ENCODE peak calls at places on chromosome 10, in seven cellular contexts. One of them, this sample, is unnamed.
A peak's percentile ranks its signal among the peaks of the same experiment; 100 is the strongest.

GRCh38 chr10:3533296-3533695 is 251.7 kb downstream of the KLF6 start:
- DNase-seq in retinal pigment epithelial cell: no peak
- DNase-seq in pancreas: no peak
- DNase-seq in adrenal gland: no peak
- DNase-seq in AG09309: no peak
- DNase-seq in HCT116: no peak
- DNase-seq in foreskin fibroblast: no peak
- DNase-seq in this sample: no peak

GRCh38 chr10:99161194-99161593 is 74.5 kb downstream of the HPSE2 start:
- DNase-seq in retinal pigment epithelial cell: no peak
- DNase-seq in pancreas: no peak
- DNase-seq in adrenal gland: no peak
- DNase-seq in AG09309: no peak
- DNase-seq in HCT116: no peak
- DNase-seq in foreskin fibroblast: no peak
- DNase-seq in this sample: no peak

GRCh38 chr10:99331207-99331803 is 2.1 kb downstream of the CNNM1 start:
- DNase-seq in retinal pigment epithelial cell: no peak
- DNase-seq in pancreas: no peak
- DNase-seq in adrenal gland: no peak
- DNase-seq in AG09309: no peak
- DNase-seq in HCT116: no peak
- DNase-seq in foreskin fibroblast: peak; percentile 68
- DNase-seq in this sample: no peak

GRCh38 chr10:93160829-93161228 is 87.1 kb downstream of the CYP26A1 start:
- DNase-seq in retinal pigment epithelial cell: no peak
- DNase-seq in pancreas: no peak
- DNase-seq in adrenal gland: peak; percentile 25
- DNase-seq in AG09309: peak; percentile 86
- DNase-seq in HCT116: no peak
- DNase-seq in foreskin fibroblast: peak; percentile 46
- DNase-seq in this sample: no peak

GRCh38 chr10:72906446-72906845 is 12.9 kb downstream of the OIT3 start:
- DNase-seq in retinal pigment epithelial cell: no peak
- DNase-seq in pancreas: no peak
- DNase-seq in adrenal gland: no peak
- DNase-seq in AG09309: no peak
- DNase-seq in HCT116: no peak
- DNase-seq in foreskin fibroblast: no peak
- DNase-seq in this sample: no peak

GRCh38 chr10:36038316-36038715 is 396.2 kb upstream of the FZD8 start:
- DNase-seq in retinal pigment epithelial cell: no peak
- DNase-seq in pancreas: no peak
- DNase-seq in adrenal gland: no peak
- DNase-seq in AG09309: no peak
- DNase-seq in HCT116: no peak
- DNase-seq in foreskin fibroblast: no peak
- DNase-seq in this sample: no peak

GRCh38 chr10:99870051-99870730 is 87.8 kb downstream of the ABCC2 start:
- DNase-seq in retinal pigment epithelial cell: no peak
- DNase-seq in pancreas: no peak
- DNase-seq in adrenal gland: no peak
- DNase-seq in AG09309: no peak
- DNase-seq in HCT116: no peak
- DNase-seq in foreskin fibroblast: no peak
- DNase-seq in this sample: no peak

GRCh38 chr10:114245128-114245791 is 6.2 kb downstream of the VWA2 start:
- DNase-seq in retinal pigment epithelial cell: no peak
- DNase-seq in pancreas: no peak
- DNase-seq in adrenal gland: no peak
- DNase-seq in AG09309: no peak
- DNase-seq in HCT116: no peak
- DNase-seq in foreskin fibroblast: no peak
- DNase-seq in this sample: no peak

GRCh38 chr10:110862961-110863360 is 8.8 kb upstream of the PDCD4 start:
- DNase-seq in retinal pigment epithelial cell: no peak
- DNase-seq in pancreas: no peak
- DNase-seq in adrenal gland: no peak
- DNase-seq in AG09309: no peak
- DNase-seq in HCT116: no peak
- DNase-seq in foreskin fibroblast: no peak
- DNase-seq in this sample: no peak

GRCh38 chr10:17742918-17743317 is 9.1 kb upstream of the TMEM236 start:
- DNase-seq in retinal pigment epithelial cell: no peak
- DNase-seq in pancreas: no peak
- DNase-seq in adrenal gland: peak; percentile 57
- DNase-seq in AG09309: no peak
- DNase-seq in HCT116: peak; percentile 49
- DNase-seq in foreskin fibroblast: peak; percentile 74
- DNase-seq in this sample: peak; percentile 72

GRCh38 chr10:53134050-53134449 is 361.5 kb upstream of the MBL2 start:
- DNase-seq in retinal pigment epithelial cell: no peak
- DNase-seq in pancreas: no peak
- DNase-seq in adrenal gland: no peak
- DNase-seq in AG09309: no peak
- DNase-seq in HCT116: no peak
- DNase-seq in foreskin fibroblast: no peak
- DNase-seq in this sample: no peak

GRCh38 chr10:33129181-33129928 is 171.3 kb upstream of the ITGB1 start:
- DNase-seq in retinal pigment epithelial cell: no peak
- DNase-seq in pancreas: no peak
- DNase-seq in adrenal gland: peak; percentile 31
- DNase-seq in AG09309: peak; percentile 97
- DNase-seq in HCT116: no peak
- DNase-seq in foreskin fibroblast: peak; percentile 94
- DNase-seq in this sample: no peak

GRCh38 chr10:78458983-78459638 is 425.4 kb downstream of the RPS24 start:
- DNase-seq in retinal pigment epithelial cell: no peak
- DNase-seq in pancreas: no peak
- DNase-seq in adrenal gland: peak; percentile 54
- DNase-seq in AG09309: peak; percentile 35
- DNase-seq in HCT116: no peak
- DNase-seq in foreskin fibroblast: peak; percentile 65
- DNase-seq in this sample: no peak

GRCh38 chr10:17077251-17077904 is 52.2 kb downstream of the CUBN start:
- DNase-seq in retinal pigment epithelial cell: no peak
- DNase-seq in pancreas: no peak
- DNase-seq in adrenal gland: no peak
- DNase-seq in AG09309: no peak
- DNase-seq in HCT116: no peak
- DNase-seq in foreskin fibroblast: peak; percentile 83
- DNase-seq in this sample: no peak

GRCh38 chr10:44479306-44479705 is 94.4 kb upstream of the CXCL12 start:
- DNase-seq in retinal pigment epithelial cell: no peak
- DNase-seq in pancreas: no peak
- DNase-seq in adrenal gland: no peak
- DNase-seq in AG09309: no peak
- DNase-seq in HCT116: no peak
- DNase-seq in foreskin fibroblast: no peak
- DNase-seq in this sample: no peak

GRCh38 chr10:123134915-123135414 is 805 bp upstream of the HMX3 start:
- DNase-seq in retinal pigment epithelial cell: no peak
- DNase-seq in pancreas: peak; percentile 64
- DNase-seq in adrenal gland: no peak
- DNase-seq in AG09309: no peak
- DNase-seq in HCT116: no peak
- DNase-seq in foreskin fibroblast: no peak
- DNase-seq in this sample: peak; percentile 44

GRCh38 chr10:79068203-79068561 is 584 bp upstream of the ZMIZ1 start:
- DNase-seq in retinal pigment epithelial cell: no peak
- DNase-seq in pancreas: peak; percentile 78
- DNase-seq in adrenal gland: peak; percentile 46
- DNase-seq in AG09309: no peak
- DNase-seq in HCT116: no peak
- DNase-seq in foreskin fibroblast: peak; percentile 39
- DNase-seq in this sample: no peak

GRCh38 chr10:110876788-110877187 is 5.1 kb downstream of the PDCD4 start:
- DNase-seq in retinal pigment epithelial cell: no peak
- DNase-seq in pancreas: no peak
- DNase-seq in adrenal gland: no peak
- DNase-seq in AG09309: no peak
- DNase-seq in HCT116: no peak
- DNase-seq in foreskin fibroblast: no peak
- DNase-seq in this sample: no peak

GRCh38 chr10:99329891-99330674 is 927 bp downstream of the CNNM1 start:
- DNase-seq in retinal pigment epithelial cell: no peak
- DNase-seq in pancreas: peak; percentile 88
- DNase-seq in adrenal gland: peak; percentile 22
- DNase-seq in AG09309: no peak
- DNase-seq in HCT116: no peak
- DNase-seq in foreskin fibroblast: peak; percentile 72
- DNase-seq in this sample: peak; percentile 56

GRCh38 chr10:110399163-110400094 is 94.7 kb upstream of the SMNDC1 start:
- DNase-seq in retinal pigment epithelial cell: peak; percentile 98
- DNase-seq in pancreas: no peak
- DNase-seq in adrenal gland: peak; percentile 61
- DNase-seq in AG09309: peak; percentile 94
- DNase-seq in HCT116: peak; percentile 95
- DNase-seq in foreskin fibroblast: peak; percentile 98
- DNase-seq in this sample: no peak

GRCh38 chr10:71590786-71591350 is 128.7 kb downstream of the C10orf105 start:
- DNase-seq in retinal pigment epithelial cell: no peak
- DNase-seq in pancreas: no peak
- DNase-seq in adrenal gland: no peak
- DNase-seq in AG09309: no peak
- DNase-seq in HCT116: no peak
- DNase-seq in foreskin fibroblast: no peak
- DNase-seq in this sample: no peak

GRCh38 chr10:108204528-108205313 is 1040.2 kb upstream of the SORCS1 start:
- DNase-seq in retinal pigment epithelial cell: no peak
- DNase-seq in pancreas: no peak
- DNase-seq in adrenal gland: no peak
- DNase-seq in AG09309: no peak
- DNase-seq in HCT116: no peak
- DNase-seq in foreskin fibroblast: peak; percentile 26
- DNase-seq in this sample: peak; percentile 37

GRCh38 chr10:16063350-16063749 is 203.0 kb upstream of the MINDY3 start:
- DNase-seq in retinal pigment epithelial cell: no peak
- DNase-seq in pancreas: no peak
- DNase-seq in adrenal gland: no peak
- DNase-seq in AG09309: no peak
- DNase-seq in HCT116: no peak
- DNase-seq in foreskin fibroblast: no peak
- DNase-seq in this sample: no peak

GRCh38 chr10:23172846-23173548 is 19.1 kb upstream of the PTF1A start:
- DNase-seq in retinal pigment epithelial cell: no peak
- DNase-seq in pancreas: peak; percentile 83
- DNase-seq in adrenal gland: no peak
- DNase-seq in AG09309: no peak
- DNase-seq in HCT116: no peak
- DNase-seq in foreskin fibroblast: no peak
- DNase-seq in this sample: peak; percentile 57

GRCh38 chr10:111481271-111482073 is 404.6 kb downstream of the ADRA2A start:
- DNase-seq in retinal pigment epithelial cell: no peak
- DNase-seq in pancreas: no peak
- DNase-seq in adrenal gland: no peak
- DNase-seq in AG09309: no peak
- DNase-seq in HCT116: no peak
- DNase-seq in foreskin fibroblast: no peak
- DNase-seq in this sample: no peak

GRCh38 chr10:810351-810846 is 120.9 kb upstream of the DIP2C start:
- DNase-seq in retinal pigment epithelial cell: no peak
- DNase-seq in pancreas: no peak
- DNase-seq in adrenal gland: no peak
- DNase-seq in AG09309: no peak
- DNase-seq in HCT116: no peak
- DNase-seq in foreskin fibroblast: no peak
- DNase-seq in this sample: no peak
- TF ChIP-seq CTCF in retinal pigment epithelial cell: peak; percentile 49
- TF ChIP-seq CTCF in pancreas: no peak
- TF ChIP-seq CTCF in adrenal gland: no peak
- TF ChIP-seq CTCF in AG09309: peak; percentile 25
- TF ChIP-seq CTCF in HCT116: no peak
- TF ChIP-seq CTCF in foreskin fibroblast: peak; percentile 17
- TF ChIP-seq CTCF in this sample: no peak

DNA sequence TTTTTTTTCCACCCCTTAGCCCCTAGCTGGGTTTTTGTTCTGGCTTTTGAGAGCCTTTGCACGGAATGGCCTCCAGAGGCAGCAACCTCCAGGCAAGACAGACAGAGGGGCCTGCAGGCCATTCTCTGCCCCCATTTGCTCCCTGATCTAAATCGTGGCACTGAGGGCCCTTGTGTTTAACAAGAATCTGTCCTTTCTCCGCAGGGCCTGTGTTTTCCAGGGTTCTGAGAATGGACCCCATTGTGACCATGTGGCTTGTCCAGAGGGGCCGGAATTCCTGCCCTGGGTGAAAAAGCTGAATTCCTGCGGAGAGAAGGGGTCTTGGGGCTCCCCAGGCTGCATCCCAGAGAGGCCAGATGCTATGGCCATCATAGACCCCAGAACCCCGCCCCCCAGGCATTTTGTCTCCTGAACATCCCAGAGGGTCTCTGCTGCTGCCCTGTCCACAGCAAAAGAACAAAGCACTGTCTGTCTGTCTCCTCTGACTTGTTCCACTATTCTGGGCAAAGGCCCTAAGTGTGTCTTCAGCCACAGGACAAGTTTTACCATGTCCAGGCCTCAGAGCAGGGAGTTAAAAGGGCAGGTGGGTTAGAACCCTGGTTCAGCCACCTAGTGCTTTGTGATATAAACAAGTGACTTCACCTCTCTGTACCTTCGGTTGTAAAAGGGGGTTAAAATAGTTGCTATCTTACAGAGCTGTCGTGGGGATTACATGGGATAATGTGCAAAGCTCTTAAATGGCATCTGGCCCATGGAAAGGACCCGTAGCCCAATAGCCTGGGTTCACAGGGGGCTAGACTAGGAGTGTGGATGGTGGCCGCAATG is 155.6 kb downstream of the SH3PXD2A start:
- DNase-seq in retinal pigment epithelial cell: no peak
- DNase-seq in pancreas: no peak
- DNase-seq in adrenal gland: no peak
- DNase-seq in AG09309: no peak
- DNase-seq in HCT116: no peak
- DNase-seq in foreskin fibroblast: no peak
- DNase-seq in this sample: no peak
- TF ChIP-seq CTCF in retinal pigment epithelial cell: peak; percentile 18
- TF ChIP-seq CTCF in pancreas: no peak
- TF ChIP-seq CTCF in adrenal gland: no peak
- TF ChIP-seq CTCF in AG09309: peak; percentile 7
- TF ChIP-seq CTCF in HCT116: no peak
- TF ChIP-seq CTCF in foreskin fibroblast: no peak
- TF ChIP-seq CTCF in this sample: peak; percentile 14

DNA sequence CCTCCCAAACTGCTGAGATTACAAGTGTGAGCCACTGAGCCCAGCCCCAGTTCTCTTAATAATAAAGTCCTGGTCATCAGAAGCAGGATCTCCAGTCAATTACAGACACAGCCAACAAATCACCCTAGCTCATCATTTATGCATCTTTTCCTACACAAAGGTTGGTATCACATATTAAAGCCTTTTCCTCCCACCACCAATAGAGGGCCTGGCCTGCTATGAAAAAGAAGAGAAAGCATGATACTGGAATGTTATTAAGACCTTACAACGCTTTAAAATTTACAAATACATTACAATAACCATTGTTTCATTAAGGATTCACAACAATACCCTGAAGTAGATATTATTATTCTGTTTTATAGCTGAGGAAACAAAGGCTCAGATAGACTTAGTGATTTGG is 25.9 kb downstream of the VAX1 start:
- DNase-seq in retinal pigment epithelial cell: no peak
- DNase-seq in pancreas: no peak
- DNase-seq in adrenal gland: no peak
- DNase-seq in AG09309: no peak
- DNase-seq in HCT116: peak; percentile 15
- DNase-seq in foreskin fibroblast: no peak
- DNase-seq in this sample: no peak
- TF ChIP-seq CTCF in retinal pigment epithelial cell: peak; percentile 65
- TF ChIP-seq CTCF in pancreas: no peak
- TF ChIP-seq CTCF in adrenal gland: no peak
- TF ChIP-seq CTCF in AG09309: peak; percentile 51
- TF ChIP-seq CTCF in HCT116: peak; percentile 50
- TF ChIP-seq CTCF in foreskin fibroblast: peak; percentile 43
- TF ChIP-seq CTCF in this sample: no peak

GRCh38 chr10:94225589-94225988 is 137.2 kb downstream of the NOC3L start:
- DNase-seq in retinal pigment epithelial cell: no peak
- DNase-seq in pancreas: no peak
- DNase-seq in adrenal gland: peak; percentile 38
- DNase-seq in AG09309: no peak
- DNase-seq in HCT116: no peak
- DNase-seq in foreskin fibroblast: peak; percentile 35
- DNase-seq in this sample: no peak
- TF ChIP-seq CTCF in retinal pigment epithelial cell: peak; percentile 24
- TF ChIP-seq CTCF in pancreas: no peak
- TF ChIP-seq CTCF in adrenal gland: no peak
- TF ChIP-seq CTCF in AG09309: peak; percentile 36
- TF ChIP-seq CTCF in HCT116: peak; percentile 17
- TF ChIP-seq CTCF in foreskin fibroblast: no peak
- TF ChIP-seq CTCF in this sample: no peak

This sample was measured in nephron progenitor cell.